ENCODE peak calls at places on chromosomes 11 and 22, in four cellular contexts. B, K, O and N are unnamed samples.

GRCh38 chr11:60941371-60942119 is 10.4 kb downstream of the SLC15A3 start:
- DNase-seq in B (no peak), K (no peak), O (no peak), N (no peak)

GRCh38 chr22:29797351-29797750 is 30.2 kb downstream of the UQCR10 start:
- DNase-seq in B (no peak), K (no peak), O (no peak), N (no peak)

GRCh38 chr11:60971520-60971919 is at the start of gene CD6:
- DNase-seq in B (no peak), K (no peak), O (no peak), N (no peak)

GRCh38 chr11:1979607-1980006 is 18.0 kb downstream of the H19 start:
- DNase-seq in B (no peak), K (no peak), O (no peak), N (no peak)

GRCh38 chr11:33860926-33861325 is 30.9 kb downstream of the LMO2 start:
- DNase-seq in B (no peak), K (no peak), O (no peak), N (no peak)

GRCh38 chr22:27597703-27598444 is 203.7 kb downstream of the MN1 start:
- DNase-seq in B (peak), K (peak), O (no peak), N (no peak)

GRCh38 chr22:37150701-37151100 is 985 bp upstream of the IL2RB start:
- DNase-seq in B (no peak), K (no peak), O (no peak), N (no peak)

GRCh38 chr11:2522636-2523255 is 77.9 kb downstream of the KCNQ1 start:
- DNase-seq in B (no peak), K (no peak), O (peak), N (peak)

GRCh38 chr11:75478690-75479597 is 45.9 kb upstream of the KLHL35 start:
- DNase-seq in B (no peak), K (no peak), O (no peak), N (no peak)

GRCh38 chr11:74085542-74085892 is 76.6 kb upstream of the UCP3 start:
- DNase-seq in B (no peak), K (peak), O (peak), N (no peak)

GRCh38 chr11:49995559-49995958 is 13.2 kb upstream of the OR4C12 start:
- DNase-seq in B (peak), K (peak), O (no peak), N (peak)

GRCh38 chr11:43360361-43361032 is 1.8 kb downstream of the TTC17 start:
- DNase-seq in B (peak), K (no peak), O (no peak), N (no peak)

GRCh38 chr11:8017894-8018741 is 31.0 kb downstream of the EIF3F start:
- DNase-seq in B (no peak), K (no peak), O (no peak), N (peak)

GRCh38 chr11:31910950-31911576 is 99.9 kb upstream of the PAX6 start:
- DNase-seq in B (no peak), K (no peak), O (no peak), N (no peak)

DNA sequence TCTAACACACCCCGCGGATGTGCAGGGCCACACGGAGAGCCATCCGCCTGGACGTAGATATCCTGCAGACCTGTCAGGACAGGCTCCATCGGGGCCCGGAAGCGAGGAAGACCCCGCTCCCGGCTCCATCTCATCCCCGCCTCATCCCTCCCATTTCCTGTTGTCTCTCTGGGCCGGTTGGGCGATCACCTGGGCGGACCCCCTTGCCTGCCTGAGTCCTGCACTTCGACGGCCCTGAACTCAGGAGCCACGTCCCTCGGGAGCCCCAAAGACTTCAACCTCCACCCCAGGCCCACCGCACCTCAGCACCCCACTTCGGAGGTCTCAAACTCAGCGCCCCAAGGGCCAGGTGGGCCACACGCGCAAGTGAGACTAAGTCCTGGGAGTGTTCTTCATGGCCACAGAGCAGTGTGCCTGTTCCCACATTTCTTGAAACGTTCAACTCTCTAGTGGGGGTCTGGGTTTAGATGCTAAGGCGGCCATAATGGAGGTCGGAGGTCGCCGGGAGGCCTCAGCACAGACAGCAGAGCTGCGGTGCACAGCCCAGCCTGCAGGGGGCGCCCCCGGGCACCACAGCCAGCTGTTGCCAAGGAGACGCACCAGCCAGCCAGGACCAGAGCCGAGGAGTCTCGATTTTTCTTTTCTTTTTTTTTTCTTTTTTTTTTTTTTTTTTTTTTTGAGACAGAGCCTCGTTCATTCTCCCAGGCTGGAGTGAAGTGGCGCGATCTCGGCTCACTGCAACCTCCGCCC is 26.0 kb upstream of the FADD start:
- DNase-seq in B (peak), K (peak), O (no peak), N (peak)
- TF ChIP-seq CTCF in B (peak), K (peak), O (no peak), N (peak)

GRCh38 chr11:114197799-114198500 is 98.2 kb upstream of the NNMT start:
- DNase-seq in B (peak), K (no peak), O (peak), N (no peak)
- TF ChIP-seq CTCF in B (no peak), K (no peak), O (no peak), N (no peak)

GRCh38 chr22:25367756-25368155 is 148.3 kb downstream of the CRYBB2 start:
- DNase-seq in B (no peak), K (no peak), O (no peak), N (no peak)

GRCh38 chr22:25365491-25366261 is 146.2 kb downstream of the CRYBB2 start:
- DNase-seq in B (no peak), K (no peak), O (no peak), N (peak)

GRCh38 chr22:25364736-25365241 is 145.3 kb downstream of the CRYBB2 start:
- DNase-seq in B (no peak), K (no peak), O (no peak), N (no peak)

GRCh38 chr22:25366876-25367466 is 147.5 kb downstream of the CRYBB2 start:
- DNase-seq in B (no peak), K (no peak), O (no peak), N (no peak)

DNA sequence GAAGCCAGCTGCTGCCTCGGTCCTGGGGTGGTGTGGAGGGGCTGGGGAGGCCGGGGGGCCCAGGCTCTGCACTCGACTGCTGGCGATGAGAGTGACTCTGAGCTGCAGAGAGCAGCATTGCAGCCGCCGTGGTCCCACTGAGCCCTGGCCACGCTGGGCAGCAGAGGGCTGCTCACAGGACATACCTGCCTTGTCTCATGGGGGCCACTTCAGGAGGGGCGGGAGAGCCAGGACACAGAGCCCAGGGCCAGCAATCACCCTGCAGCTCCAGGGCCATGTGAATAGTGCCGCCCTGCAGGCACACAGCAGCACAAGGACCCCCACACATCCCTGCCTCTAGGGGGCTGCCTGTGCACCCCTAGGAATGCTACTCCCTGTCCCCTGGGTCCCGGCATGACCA is 147.0 kb downstream of the CRYBB2 start:
- DNase-seq in B (no peak), K (no peak), O (no peak), N (no peak)
- TF ChIP-seq CTCF in B (no peak), K (peak), O (no peak), N (no peak)

GRCh38 chr11:110527146-110527545 is 97.4 kb downstream of the FDX1 start:
- DNase-seq in B (no peak), K (no peak), O (no peak), N (no peak)

GRCh38 chr11:110531056-110531756 is 101.5 kb downstream of the FDX1 start:
- DNase-seq in B (peak), K (no peak), O (no peak), N (no peak)

GRCh38 chr11:110526323-110526722 is 96.6 kb downstream of the FDX1 start:
- DNase-seq in B (no peak), K (no peak), O (no peak), N (no peak)

GRCh38 chr11:110525883-110526282 is 96.1 kb downstream of the FDX1 start:
- DNase-seq in B (peak), K (no peak), O (peak), N (no peak)

GRCh38 chr11:110529043-110529442 is 99.3 kb downstream of the FDX1 start:
- DNase-seq in B (peak), K (peak), O (no peak), N (no peak)
- TF ChIP-seq CTCF in B (peak), K (peak), O (no peak), N (no peak)

GRCh38 chr11:18701614-18702216 is 3.1 kb downstream of the TMEM86A start:
- DNase-seq in B (no peak), K (no peak), O (no peak), N (no peak)

GRCh38 chr11:18700375-18700774 is 1.8 kb downstream of the TMEM86A start:
- DNase-seq in B (peak), K (no peak), O (no peak), N (no peak)

GRCh38 chr11:18699269-18699596 is 654 bp downstream of the TMEM86A start:
- DNase-seq in B (no peak), K (no peak), O (no peak), N (no peak)

GRCh38 chr11:18699848-18700261 is 1.3 kb downstream of the TMEM86A start:
- DNase-seq in B (no peak), K (no peak), O (peak), N (no peak)

GRCh38 chr11:18700872-18701271 is 2.3 kb downstream of the TMEM86A start:
- DNase-seq in B (no peak), K (no peak), O (no peak), N (no peak)
- TF ChIP-seq CTCF in B (no peak), K (no peak), O (no peak), N (no peak)

DNA sequence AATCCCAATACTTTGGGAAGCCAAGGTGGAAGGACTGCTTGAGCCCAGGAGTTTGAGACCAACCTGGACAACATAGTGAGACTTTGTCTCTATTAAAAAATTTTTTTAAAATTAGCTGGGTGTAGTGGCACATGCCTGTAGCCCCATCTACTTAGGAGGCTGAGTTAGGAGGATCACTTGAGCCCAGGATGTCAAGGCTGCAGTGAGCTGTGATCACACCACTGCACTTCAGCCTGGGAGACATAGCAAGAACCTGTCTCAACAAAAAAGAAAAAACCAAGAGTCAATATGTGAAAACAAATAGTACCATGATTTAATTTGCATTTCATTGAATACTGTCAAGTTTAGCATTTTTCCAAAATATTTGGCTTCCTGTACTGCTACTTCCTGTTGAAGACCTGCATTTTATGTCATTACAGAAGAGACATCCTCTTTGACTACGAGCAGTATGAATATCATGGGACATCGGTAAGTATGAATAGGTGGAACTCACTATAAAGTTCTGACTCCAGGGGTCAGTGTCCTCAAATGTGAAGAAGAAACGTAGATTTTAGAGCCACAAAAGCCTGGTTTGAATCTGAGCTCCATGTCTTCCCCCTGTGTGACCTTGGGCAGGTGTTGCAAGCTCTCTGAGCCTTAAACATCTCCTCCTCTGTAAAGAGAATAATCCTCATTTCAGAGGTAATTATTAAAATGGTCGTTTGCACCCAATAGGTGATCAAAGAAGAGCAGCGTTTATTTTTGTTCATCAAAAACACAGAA is 16.0 kb downstream of the CDC45 start:
- DNase-seq in B (peak), K (no peak), O (no peak), N (peak)
- TF ChIP-seq CTCF in B (peak), K (peak), O (no peak), N (peak)

DNA sequence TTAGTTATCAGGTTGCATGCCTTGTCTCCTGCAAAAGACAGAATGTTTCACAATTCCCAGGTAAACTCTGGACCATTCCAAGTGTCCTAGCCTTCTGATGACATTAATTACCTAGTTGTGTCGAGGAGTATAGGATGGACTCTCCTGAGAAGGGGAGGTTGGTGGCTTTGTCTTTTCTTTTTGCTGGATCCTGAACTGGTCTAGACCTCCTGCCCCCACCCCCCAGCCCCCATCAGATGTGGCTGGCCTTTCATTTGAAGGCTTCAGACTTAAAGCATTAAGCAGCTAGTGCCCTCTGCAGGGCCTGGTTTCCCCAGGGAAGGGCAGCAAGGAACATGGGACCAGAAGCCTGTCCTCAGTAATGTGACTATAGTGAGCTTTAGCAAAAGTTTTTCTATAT is 9.7 kb downstream of the MCAM start:
- DNase-seq in B (no peak), K (no peak), O (no peak), N (no peak)
- TF ChIP-seq CTCF in B (no peak), K (peak), O (no peak), N (no peak)

DNA sequence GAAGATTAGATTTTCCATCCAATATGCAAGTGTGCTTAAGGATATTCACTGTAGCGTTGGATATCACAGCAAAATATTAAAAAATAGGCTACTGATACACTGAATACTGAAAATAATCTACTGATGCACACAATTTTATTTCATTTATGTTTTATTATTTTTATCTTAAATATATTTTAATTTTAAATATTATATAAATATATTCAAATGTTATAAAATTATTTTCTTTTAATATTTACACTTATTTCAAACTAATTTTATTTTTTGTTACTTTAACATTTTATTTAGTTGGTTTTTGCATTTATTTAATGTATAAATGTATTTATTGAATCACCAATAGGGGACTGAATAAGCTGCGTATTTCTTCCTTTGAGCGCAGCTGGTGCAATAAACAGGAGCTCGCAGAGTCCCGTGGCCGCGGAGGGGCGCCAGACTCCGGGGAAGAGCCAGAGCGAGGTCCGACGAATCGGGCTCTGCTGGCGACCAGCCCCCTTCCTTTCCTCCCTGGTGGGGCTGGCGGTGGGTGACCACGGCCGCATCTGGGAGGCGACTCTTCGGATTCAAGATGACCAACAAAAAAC is 12.2 kb downstream of the MMP3 start:
- DNase-seq in B (no peak), K (peak), O (peak), N (peak)
- TF ChIP-seq CTCF in B (no peak), K (peak), O (no peak), N (no peak)

GRCh38 chr22:49253656-49254055 is 574.0 kb downstream of the BRD1 start:
- DNase-seq in B (no peak), K (no peak), O (no peak), N (no peak)

GRCh38 chr22:49255741-49256318 is 571.8 kb downstream of the BRD1 start:
- DNase-seq in B (no peak), K (no peak), O (no peak), N (no peak)

GRCh38 chr22:49255154-49255553 is 572.5 kb downstream of the BRD1 start:
- DNase-seq in B (no peak), K (no peak), O (no peak), N (no peak)

GRCh38 chr22:49247194-49247924 is 580.3 kb downstream of the BRD1 start:
- DNase-seq in B (no peak), K (peak), O (no peak), N (no peak)

DNA sequence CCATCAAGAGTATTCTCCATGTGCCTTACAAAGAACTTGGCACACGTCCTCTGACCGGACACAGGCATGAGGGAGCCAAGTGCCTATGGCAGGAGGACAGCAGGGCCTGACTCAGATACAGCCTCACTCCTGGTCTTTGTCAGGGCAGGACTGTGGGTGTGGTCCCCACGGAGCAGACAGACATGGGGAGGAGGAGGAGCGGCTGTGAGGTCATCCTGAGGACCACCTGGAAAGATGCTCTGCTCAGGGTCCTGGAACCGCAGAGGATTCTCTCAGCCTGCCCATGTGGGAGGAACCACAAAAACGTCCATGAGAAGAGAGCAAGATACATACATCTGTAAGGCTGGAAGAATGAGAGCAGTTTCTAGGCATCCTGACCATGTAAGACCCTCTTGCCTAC is 576.3 kb downstream of the BRD1 start:
- DNase-seq in B (no peak), K (no peak), O (no peak), N (no peak)
- TF ChIP-seq CTCF in B (no peak), K (no peak), O (no peak), N (no peak)